ENCODE peak calls at places on chromosomes 7 and 10, in six cellular contexts. K is NB4, Y is A549, E is endothelial cell of umbilical vein, W is GM12878, H is HepG2. R is an unnamed sample.

GRCh38 chr7:79452495-79453265 is 787 bp downstream of the MAGI2 start:
- DNase-seq in Y (peak; percentile 15), H (peak; percentile 60), E (peak; percentile 52), W (no peak), K (no peak), R (no peak)

GRCh38 chr7:150322833-150323681 is at the start of the genes ACTR3C and LRRC61:
- DNase-seq in K (peak; percentile 57), W (no peak), H (peak; percentile 74), E (no peak), Y (no peak), R (peak; percentile 89)

GRCh38 chr10:94963901-94964300 is 25.4 kb downstream of the CYP2C9 start:
- DNase-seq in H (peak; percentile 45), W (no peak), E (peak; percentile 19), Y (peak; percentile 19), K (peak; percentile 51), R (peak; percentile 21)

GRCh38 chr10:33337335-33337854 is 2.9 kb upstream of the NRP1 start:
- DNase-seq in E (no peak), W (no peak), H (no peak), K (no peak), Y (peak; percentile 53), R (no peak)

GRCh38 chr10:79137826-79138225 is 69.1 kb downstream of the ZMIZ1 start:
- DNase-seq in Y (no peak), W (peak; percentile 26), K (peak; percentile 98), H (no peak), E (no peak), R (no peak)

GRCh38 chr10:121027390-121027789 is 176.2 kb downstream of the WDR11 start:
- DNase-seq in W (no peak), K (no peak), H (peak; percentile 26), Y (no peak), E (no peak), R (no peak)

GRCh38 chr10:595473-595872 is 94.0 kb downstream of the DIP2C start:
- DNase-seq in K (no peak), E (no peak), W (no peak), H (no peak), Y (no peak), R (no peak)

GRCh38 chr10:118841881-118842605 is 87.3 kb upstream of the CACUL1 start:
- DNase-seq in H (no peak), E (no peak), Y (no peak), W (no peak), K (no peak), R (no peak)

GRCh38 chr10:132972986-132973902 is 30.9 kb upstream of the CFAP46 start:
- DNase-seq in E (no peak), K (no peak), W (no peak), H (no peak), Y (no peak), R (no peak)

GRCh38 chr7:133382775-133383559 is 130.1 kb downstream of the EXOC4 start:
- DNase-seq in H (no peak), Y (no peak), W (no peak), E (no peak), K (no peak), R (no peak)

GRCh38 chr10:78916227-78916626 is 152.5 kb upstream of the ZMIZ1 start:
- DNase-seq in H (no peak), E (no peak), Y (no peak), W (no peak), K (no peak), R (no peak)

GRCh38 chr7:133845005-133845404 is 282.1 kb upstream of the LRGUK start:
- DNase-seq in K (no peak), Y (no peak), H (no peak), W (no peak), E (no peak), R (no peak)

GRCh38 chr7:68963547-68963946 is 634.7 kb upstream of the AUTS2 start:
- DNase-seq in H (no peak), K (no peak), W (no peak), E (no peak), Y (no peak), R (no peak)

GRCh38 chr7:55028011-55028410 is 9.2 kb downstream of the EGFR start:
- DNase-seq in K (no peak), W (no peak), Y (no peak), H (no peak), E (no peak), R (peak; percentile 29)

GRCh38 chr7:33771422-33771821 is 133.9 kb upstream of the BMPER start:
- DNase-seq in Y (no peak), H (no peak), K (no peak), E (no peak), W (no peak), R (no peak)

GRCh38 chr10:93816123-93816747 is 58.5 kb downstream of the LGI1 start:
- DNase-seq in E (peak; percentile 44), Y (peak; percentile 46), K (peak; percentile 68), W (no peak), H (peak; percentile 9), R (peak; percentile 11)

GRCh38 chr10:72037266-72037665 is 51.1 kb downstream of the SPOCK2 start:
- DNase-seq in W (no peak), Y (no peak), E (no peak), H (no peak), K (no peak), R (no peak)

GRCh38 chr10:133274751-133275682 is 1.7 kb downstream of the ADAM8 start:
- DNase-seq in Y (no peak), W (peak; percentile 72), H (no peak), K (peak; percentile 93), E (no peak), R (peak; percentile 74)

GRCh38 chr10:43263551-43264323 is 3.1 kb downstream of the RASGEF1A start:
- DNase-seq in K (no peak), Y (peak; percentile 68), E (no peak), H (no peak), W (no peak), R (no peak)

GRCh38 chr10:43264324-43264986 is 2.4 kb downstream of the RASGEF1A start:
- DNase-seq in H (no peak), K (no peak), W (no peak), E (no peak), Y (no peak), R (no peak)

GRCh38 chr10:43267811-43268210 is 946 bp upstream of the RASGEF1A start:
- DNase-seq in W (no peak), Y (no peak), E (no peak), K (no peak), H (no peak), R (no peak)

GRCh38 chr10:43264987-43265798 is 1.7 kb downstream of the RASGEF1A start:
- DNase-seq in H (no peak), Y (no peak), W (no peak), K (no peak), E (no peak), R (no peak)

GRCh38 chr10:43265799-43266721 is 805 bp downstream of the RASGEF1A start:
- DNase-seq in E (no peak), W (no peak), Y (peak; percentile 96), H (peak; percentile 36), K (peak; percentile 19), R (peak; percentile 50)
- TF ChIP-seq MYC in E (no peak), W (no peak), Y (no peak), H (no peak), K (no peak), R (no peak)

GRCh38 chr10:25786899-25787298 is 147.1 kb upstream of the MYO3A start:
- DNase-seq in H (no peak), K (no peak), W (no peak), Y (no peak), E (no peak), R (no peak)

DNA sequence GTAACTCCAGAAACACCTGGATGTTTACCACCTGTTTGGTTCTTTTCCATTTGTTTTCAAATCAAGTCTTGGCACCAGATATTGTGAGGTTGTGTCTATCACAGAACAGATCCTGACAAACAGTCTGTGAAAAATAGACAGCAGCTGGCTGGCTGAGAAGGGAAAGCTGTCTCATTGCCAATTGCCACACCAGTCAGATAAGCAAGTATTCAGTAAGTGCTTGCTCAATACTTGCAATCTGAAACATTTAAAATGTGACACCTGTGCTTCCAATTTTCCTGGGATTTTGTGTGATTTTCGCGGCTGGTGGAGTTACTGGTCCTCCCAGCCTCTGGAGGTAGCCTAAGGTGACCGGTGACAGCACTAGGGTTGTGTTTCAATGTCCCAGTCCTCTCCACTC is 147.8 kb upstream of the MYO3A start:
- DNase-seq in E (no peak), W (no peak), Y (no peak), H (no peak), K (no peak), R (no peak)
- TF ChIP-seq MYC in E (no peak), W (no peak), Y (no peak), H (no peak), K (no peak), R (no peak)

DNA sequence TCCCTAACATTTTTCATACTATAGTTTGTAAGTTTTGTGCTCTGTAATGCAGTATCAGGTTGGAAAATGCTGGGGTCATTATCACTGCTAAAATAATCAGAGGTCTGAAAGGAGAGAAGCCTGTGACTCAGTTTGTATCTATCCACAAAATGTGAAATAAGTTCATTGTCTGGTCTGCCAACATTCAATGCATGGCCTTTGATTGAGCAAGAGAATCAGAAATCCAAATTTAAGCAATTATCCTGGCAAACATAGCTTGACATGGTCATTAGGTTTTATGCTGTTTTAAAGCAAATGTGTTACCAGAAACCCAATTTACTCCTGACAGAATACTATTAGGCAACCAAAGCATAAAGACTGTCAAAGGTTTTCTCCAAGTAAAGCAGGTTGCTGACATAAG is 709.7 kb upstream of the SEMA3D start:
- DNase-seq in H (no peak), Y (no peak), K (no peak), E (no peak), W (no peak), R (no peak)
- TF ChIP-seq MYC in H (no peak), Y (no peak), K (no peak), E (no peak), W (no peak), R (no peak)

DNA sequence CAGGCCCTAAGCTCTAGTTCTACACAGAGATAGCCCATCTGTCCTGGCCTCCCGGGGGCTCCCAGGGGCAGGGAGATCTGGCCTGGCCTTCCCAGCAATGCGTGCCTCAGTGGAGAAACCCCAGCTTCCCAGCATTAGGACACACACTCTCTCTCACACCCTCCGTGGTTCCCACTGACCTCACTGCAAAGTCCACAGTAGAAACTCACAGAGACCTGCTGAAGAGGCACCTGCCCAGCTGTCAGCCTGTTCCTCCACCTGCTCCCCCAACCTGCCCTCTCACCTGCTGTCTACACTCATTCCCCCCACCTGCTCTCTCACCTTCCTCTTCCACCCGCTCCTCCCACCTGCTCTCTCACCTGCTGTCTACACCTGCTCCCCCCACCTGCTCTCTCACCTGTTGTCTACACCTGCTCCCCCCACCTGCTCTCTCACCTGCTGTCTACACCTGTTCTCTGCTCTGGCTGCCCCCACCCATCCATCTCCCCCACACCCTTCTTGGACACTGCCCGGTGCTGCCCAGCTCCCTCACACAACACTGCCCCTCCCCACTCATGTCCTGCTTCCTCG is 21.1 kb upstream of the PFKP start:
- DNase-seq in Y (no peak), E (no peak), W (no peak), K (no peak), H (no peak), R (no peak)
- TF ChIP-seq MYC in Y (no peak), E (no peak), W (no peak), K (no peak), H (no peak), R (no peak)

GRCh38 chr10:131205556-131205955 is 106.0 kb downstream of the TCERG1L start:
- DNase-seq in W (no peak), E (no peak), K (no peak), H (no peak), Y (no peak), R (no peak)
- TF ChIP-seq MYC in W (no peak), E (no peak), K (no peak), H (no peak), Y (no peak), R (no peak)